ENCODE peak calls at places on chromosome 14, in seven cellular contexts. N is cardiac muscle cell, P is GM12865, X is fibroblast of pulmonary artery, V is esophagus squamous epithelium, Z is psoas muscle, H is retinal pigment epithelial cell. T is an unnamed sample.

GRCh38 chr14:51677276-51677675 is 25.6 kb downstream of the FRMD6 start:
- DNase-seq in Z (no peak), P (no peak), V (no peak), X (peak; percentile 58), H (no peak), N (no peak), T (no peak)

GRCh38 chr14:51283402-51283825 is 43.4 kb downstream of the TMX1 start:
- DNase-seq in H (peak; percentile 68), V (no peak), Z (no peak), N (peak; percentile 89), P (peak; percentile 55), X (peak; percentile 94), T (no peak)

GRCh38 chr14:22791302-22791701 is 23.9 kb downstream of the SLC7A7 start:
- DNase-seq in V (no peak), P (no peak), Z (no peak), N (no peak), X (peak; percentile 31), H (peak; percentile 90), T (no peak)

GRCh38 chr14:71586131-71586893 is 345.9 kb upstream of the RGS6 start:
- DNase-seq in P (no peak), V (no peak), X (peak; percentile 70), N (peak; percentile 64), H (no peak), Z (no peak), T (no peak)

GRCh38 chr14:99391671-99392070 is 89.0 kb downstream of the SETD3 start:
- DNase-seq in Z (no peak), N (no peak), H (no peak), X (peak; percentile 17), V (no peak), P (no peak), T (no peak)

GRCh38 chr14:56172571-56172971 is 54.4 kb downstream of the PELI2 start:
- DNase-seq in P (no peak), Z (no peak), V (no peak), N (no peak), H (peak; percentile 31), X (peak; percentile 87), T (no peak)

GRCh38 chr14:64704743-64705405 is 650 bp downstream of the PLEKHG3 start:
- DNase-seq in H (no peak), N (peak; percentile 58), Z (no peak), X (no peak), V (no peak), P (no peak), T (no peak)

GRCh38 chr14:49526101-49526500 is 60.1 kb downstream of the RPS29 start:
- DNase-seq in P (no peak), X (no peak), N (no peak), Z (no peak), H (no peak), V (no peak), T (no peak)

GRCh38 chr14:65478017-65478416 is 65.5 kb downstream of the FUT8 start:
- DNase-seq in H (no peak), N (no peak), Z (no peak), V (no peak), X (no peak), P (no peak), T (no peak)

GRCh38 chr14:96246535-96246839 is 9.5 kb upstream of the BDKRB1 start:
- DNase-seq in P (no peak), Z (no peak), H (peak; percentile 70), X (peak; percentile 93), N (no peak), V (no peak), T (no peak)

GRCh38 chr14:64569108-64570045 is 19.6 kb downstream of the PPP1R36 start:
- DNase-seq in H (peak; percentile 75), N (no peak), P (no peak), Z (peak; percentile 75), X (peak; percentile 88), V (no peak), T (no peak)

GRCh38 chr14:51616724-51617409 is 34.8 kb upstream of the FRMD6 start:
- DNase-seq in P (no peak), N (no peak), H (peak; percentile 93), X (peak; percentile 92), V (no peak), Z (no peak), T (no peak)

GRCh38 chr14:86838363-86838762 is 1154.6 kb downstream of the GALC start:
- DNase-seq in Z (no peak), H (no peak), N (no peak), P (peak; percentile 17), V (no peak), X (no peak), T (no peak)

GRCh38 chr14:54349713-54350112 is 47.1 kb upstream of the CDKN3 start:
- DNase-seq in V (no peak), P (no peak), Z (no peak), X (no peak), H (no peak), N (no peak), T (no peak)

GRCh38 chr14:26597136-26598080 is at the start of gene NOVA1:
- DNase-seq in N (peak; percentile 46), X (peak; percentile 39), H (no peak), P (no peak), Z (peak; percentile 53), V (no peak), T (no peak)

GRCh38 chr14:95098984-95099599 is 58.2 kb downstream of the DICER1 start:
- DNase-seq in V (no peak), N (peak; percentile 76), H (no peak), Z (peak; percentile 77), P (peak; percentile 23), X (peak; percentile 75), T (no peak)

DNA sequence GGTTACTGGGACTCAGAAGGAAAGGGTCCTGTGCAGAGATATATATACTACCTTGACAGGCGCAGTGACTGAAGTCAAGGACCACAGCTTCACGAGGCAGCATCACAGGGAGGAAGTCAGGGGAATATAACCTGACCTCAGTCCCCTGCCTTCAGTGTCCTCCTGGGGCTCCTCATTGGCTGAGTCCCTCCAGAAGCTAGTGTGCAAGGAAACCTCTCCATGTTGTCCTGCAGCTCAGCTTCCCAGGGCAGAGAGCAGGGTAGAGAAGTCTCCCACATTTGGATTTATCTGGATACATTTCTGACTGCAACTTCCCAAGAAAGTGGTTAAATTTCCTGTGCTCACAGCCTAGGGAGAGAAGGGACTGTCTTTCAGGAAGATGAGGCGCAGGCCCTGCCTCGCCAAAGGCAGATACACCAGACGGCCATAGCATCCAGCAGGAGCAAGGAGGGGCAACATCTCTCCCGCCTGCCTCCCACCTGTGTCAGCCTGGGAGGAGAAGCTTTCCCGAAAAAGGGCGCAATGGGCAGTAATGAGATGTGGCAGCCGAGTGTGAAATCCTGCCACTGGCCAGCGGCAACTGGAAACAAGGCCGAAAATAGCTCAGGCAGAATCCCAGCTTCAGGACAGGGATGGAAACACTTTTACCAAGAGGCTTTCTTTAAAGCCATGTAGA is 55.0 kb upstream of the HIF1A start:
- DNase-seq in X (no peak), V (no peak), N (peak; percentile 44), P (no peak), Z (no peak), H (no peak), T (no peak)
- H3K4me3 ChIP-seq in X (no peak overlapping the region), V (no peak overlapping the region), N (no peak overlapping the region), P (no peak overlapping the region), Z (no peak overlapping the region), H (no peak overlapping the region), T (no peak overlapping the region)

GRCh38 chr14:105489607-105490317 is 1.3 kb upstream of the TEDC1 start:
- DNase-seq in V (peak; percentile 38), H (peak; percentile 62), X (peak; percentile 88), Z (peak; percentile 89), P (peak; percentile 93), N (peak; percentile 90), T (peak; percentile 86)
- TF ChIP-seq CTCF in V (peak; percentile 81), H (peak; percentile 72), X (peak; percentile 69), Z (peak; percentile 53), P (peak; percentile 72), N (peak; percentile 69), T (peak; percentile 80)

DNA sequence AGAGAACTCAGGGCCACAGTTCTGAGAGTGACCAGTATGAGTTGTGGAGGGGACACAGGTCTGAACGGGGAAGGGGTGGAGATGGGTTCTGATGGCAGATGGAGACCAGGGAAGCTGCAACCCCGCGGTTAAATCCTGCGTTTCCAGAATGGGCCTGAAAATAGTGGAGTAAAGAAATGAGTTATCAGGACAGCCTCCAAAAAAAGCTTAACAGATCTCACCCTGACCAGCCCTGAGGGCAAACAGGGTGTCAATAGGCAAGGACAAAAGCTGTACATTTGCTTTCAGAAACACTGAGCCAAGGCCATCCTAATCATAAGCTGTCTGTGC is 555 bp upstream of the RTN1 start:
- DNase-seq in V (no peak), P (no peak), X (no peak), H (no peak), Z (no peak), N (no peak), T (no peak)
- H3K4me3 ChIP-seq in V (peak overlapping the region; percentile 71), P (no peak overlapping the region), X (peak overlapping the region; percentile 51), H (peak overlapping the region; percentile 66), Z (peak overlapping the region; percentile 70), N (peak overlapping the region; percentile 42), T (peak overlapping the region; percentile 61)

DNA sequence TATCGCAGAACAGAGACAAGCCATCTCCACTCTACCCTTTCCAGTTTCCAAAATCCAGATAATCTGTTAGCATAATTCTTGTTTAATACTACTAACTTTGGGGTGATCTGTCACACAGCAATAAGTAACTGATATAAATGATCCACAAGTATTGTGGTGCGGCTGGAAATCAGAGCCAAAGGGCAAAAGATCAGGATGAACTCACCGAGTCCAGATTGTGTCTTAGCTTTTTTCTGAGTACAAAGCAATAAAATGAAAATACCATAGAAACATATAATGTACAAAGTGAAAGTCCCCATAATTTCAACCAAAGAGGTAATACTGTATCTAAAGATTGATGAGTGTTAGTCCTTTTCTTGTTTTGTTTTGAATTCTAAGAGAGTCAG is 17.4 kb downstream of the HECTD1 start:
- DNase-seq in V (no peak), Z (no peak), H (no peak), P (no peak), N (no peak), X (no peak), T (no peak)
- TF ChIP-seq CTCF in V (no peak), Z (no peak), H (no peak), P (no peak), N (no peak), X (no peak), T (no peak)

GRCh38 chr14:33282181-33282580 is 343.5 kb downstream of the NPAS3 start:
- DNase-seq in H (no peak), X (no peak), Z (no peak), P (no peak), V (no peak), N (no peak), T (no peak)
- H3K4me3 ChIP-seq in H (no peak overlapping the region), X (no peak overlapping the region), Z (no peak overlapping the region), P (no peak overlapping the region), V (peak overlapping the region; percentile 21), N (no peak overlapping the region), T (no peak overlapping the region)

GRCh38 chr14:28482644-28483043 is 283.9 kb upstream of the FOXG1 start:
- DNase-seq in X (no peak), V (no peak), Z (no peak), N (no peak), P (no peak), H (no peak), T (no peak)
- TF ChIP-seq CTCF in X (no peak), V (no peak), Z (no peak), N (no peak), P (no peak), H (no peak), T (no peak)

GRCh38 chr14:77123381-77124344 is 17.9 kb downstream of the ZDHHC22 start:
- DNase-seq in Z (peak; percentile 69), V (peak; percentile 8), X (peak; percentile 10), N (no peak), H (no peak), P (peak; percentile 32), T (no peak)
- H3K4me3 ChIP-seq in Z (no peak overlapping the region), V (peak overlapping the region; percentile 67), X (no peak overlapping the region), N (no peak overlapping the region), H (no peak overlapping the region), P (no peak overlapping the region), T (peak overlapping the region; percentile 64)

T was measured in GM06990.